ENCODE peak calls at places on chromosomes 2 and 18, in ten cellular contexts. O is BE2C, N is left lung, I is GM12865, J is colonic mucosa, T is fibroblast of pulmonary artery, Q is PC-3, G is cardiac fibroblast, A is spleen, X is sigmoid colon. Z is an unnamed sample.
A peak's percentile ranks its signal among the peaks of the same experiment; 100 is the strongest.

GRCh38 chr2:120669121-120669952 is 66.3 kb upstream of the GLI2 start:
- DNase-seq in I (no peak), T (peak; percentile 73), G (peak; percentile 31), X (peak; percentile 61), A (no peak), Q (peak; percentile 79), N (no peak), O (peak; percentile 59), J (no peak), Z (no peak)

GRCh38 chr2:28750316-28751101 is 1.1 kb upstream of the PPP1CB start:
- DNase-seq in N (no peak), Q (no peak), T (peak; percentile 62), G (peak; percentile 58), J (peak; percentile 38), A (no peak), O (no peak), I (peak; percentile 38), X (peak; percentile 71), Z (no peak)

GRCh38 chr18:13464432-13465125 is 246.0 kb downstream of the LDLRAD4 start:
- DNase-seq in G (no peak), T (peak; percentile 33), O (no peak), X (peak; percentile 79), I (peak; percentile 90), Q (no peak), J (peak; percentile 52), A (peak; percentile 92), N (peak; percentile 67), Z (no peak)

GRCh38 chr18:67386028-67386427 is 130.5 kb downstream of the DSEL start:
- DNase-seq in O (no peak), N (no peak), T (peak; percentile 31), X (no peak), A (no peak), J (no peak), Q (peak; percentile 47), I (no peak), G (no peak), Z (no peak)

GRCh38 chr2:239238381-239238780 is 162.4 kb downstream of the HDAC4 start:
- DNase-seq in G (no peak), X (peak; percentile 47), T (no peak), A (peak; percentile 27), N (no peak), I (no peak), O (no peak), Q (no peak), J (no peak), Z (no peak)

GRCh38 chr2:29562896-29563295 is 358.5 kb downstream of the ALK start:
- DNase-seq in G (no peak), N (no peak), Q (no peak), X (no peak), J (no peak), I (no peak), T (no peak), A (no peak), O (no peak), Z (peak; percentile 22)

GRCh38 chr18:50862401-50862800 is 16.5 kb upstream of the ME2 start:
- DNase-seq in I (no peak), O (no peak), X (no peak), N (no peak), J (no peak), G (no peak), T (no peak), A (no peak), Q (no peak), Z (no peak)

GRCh38 chr2:206989306-206989705 is 50.0 kb downstream of the CPO start:
- DNase-seq in O (peak; percentile 57), T (no peak), G (peak; percentile 32), X (no peak), I (peak; percentile 51), N (peak; percentile 36), A (peak; percentile 82), Q (peak; percentile 71), J (peak; percentile 21), Z (no peak)

GRCh38 chr2:208254118-208254870 is 577 bp downstream of the IDH1 start:
- DNase-seq in T (peak; percentile 75), G (peak; percentile 81), J (peak; percentile 90), N (peak; percentile 85), Q (peak; percentile 72), X (peak; percentile 87), I (peak; percentile 89), A (peak; percentile 97), O (peak; percentile 93), Z (no peak)

GRCh38 chr2:208254871-208255556 is at the start of gene IDH1:
- DNase-seq in I (peak; percentile 91), A (peak; percentile 96), J (peak; percentile 100), G (peak; percentile 94), Q (peak; percentile 97), O (peak; percentile 99), N (peak; percentile 96), T (peak; percentile 95), X (peak; percentile 97), Z (peak; percentile 81)

GRCh38 chr2:208256192-208256782 is 1.4 kb upstream of the IDH1 start:
- DNase-seq in T (no peak), A (no peak), Q (peak; percentile 49), I (peak; percentile 25), N (no peak), O (no peak), J (no peak), X (no peak), G (no peak), Z (no peak)

GRCh38 chr2:208253518-208254117 is 1.3 kb downstream of the IDH1 start:
- DNase-seq in G (no peak), N (no peak), A (no peak), T (no peak), X (no peak), I (no peak), Q (peak; percentile 64), J (no peak), O (no peak), Z (no peak)

DNA sequence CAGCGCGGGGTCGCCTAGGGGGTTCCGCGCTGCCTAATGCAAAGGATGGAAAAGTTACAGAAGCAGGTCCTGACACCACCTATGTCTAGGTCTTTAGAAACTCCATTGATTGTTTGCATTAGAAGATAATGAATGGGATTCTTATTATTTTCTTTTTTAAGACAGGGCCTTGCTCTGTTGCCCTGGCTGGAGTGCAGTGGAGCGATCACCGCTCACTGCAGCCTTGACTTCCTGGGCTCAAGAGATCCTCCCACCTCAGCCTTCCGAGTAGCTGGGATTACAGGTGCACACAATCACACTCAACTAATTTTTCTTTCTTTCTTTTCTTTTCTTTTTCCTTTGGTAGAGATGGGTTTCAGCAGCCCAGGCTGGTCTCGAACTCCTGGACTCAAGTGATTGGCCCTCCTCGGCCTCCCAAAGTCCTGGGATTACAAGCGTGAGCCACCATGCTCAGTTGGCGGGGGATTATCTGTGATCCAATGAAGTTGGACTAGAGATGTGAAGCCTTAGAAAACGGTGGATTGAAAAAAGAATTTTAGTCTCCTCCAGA is 761 bp upstream of the IDH1 start:
- DNase-seq in T (no peak), Q (no peak), J (no peak), G (no peak), I (no peak), O (no peak), N (no peak), X (no peak), A (no peak), Z (no peak)
- TF ChIP-seq CTCF in T (no peak), Q (peak; percentile 36), J (no peak), G (no peak), I (no peak), O (no peak), N (peak; percentile 4), X (no peak), A (no peak), Z (no peak)

GRCh38 chr18:37435150-37435872 is 130.3 kb downstream of the CELF4 start:
- DNase-seq in T (no peak), I (no peak), N (no peak), G (no peak), A (no peak), X (no peak), O (no peak), J (no peak), Q (no peak), Z (no peak)

GRCh38 chr18:37432796-37433195 is 132.8 kb downstream of the CELF4 start:
- DNase-seq in J (no peak), Q (no peak), X (no peak), I (no peak), O (no peak), G (no peak), N (no peak), A (no peak), T (no peak), Z (no peak)

GRCh38 chr18:37434161-37434860 is 131.3 kb downstream of the CELF4 start:
- DNase-seq in Q (no peak), T (no peak), A (no peak), N (no peak), G (no peak), X (no peak), I (peak; percentile 54), O (no peak), J (no peak), Z (no peak)

GRCh38 chr18:37438417-37439180 is 127.0 kb downstream of the CELF4 start:
- DNase-seq in Q (no peak), O (no peak), T (no peak), I (no peak), X (no peak), N (no peak), A (no peak), J (no peak), G (no peak), Z (no peak)

DNA sequence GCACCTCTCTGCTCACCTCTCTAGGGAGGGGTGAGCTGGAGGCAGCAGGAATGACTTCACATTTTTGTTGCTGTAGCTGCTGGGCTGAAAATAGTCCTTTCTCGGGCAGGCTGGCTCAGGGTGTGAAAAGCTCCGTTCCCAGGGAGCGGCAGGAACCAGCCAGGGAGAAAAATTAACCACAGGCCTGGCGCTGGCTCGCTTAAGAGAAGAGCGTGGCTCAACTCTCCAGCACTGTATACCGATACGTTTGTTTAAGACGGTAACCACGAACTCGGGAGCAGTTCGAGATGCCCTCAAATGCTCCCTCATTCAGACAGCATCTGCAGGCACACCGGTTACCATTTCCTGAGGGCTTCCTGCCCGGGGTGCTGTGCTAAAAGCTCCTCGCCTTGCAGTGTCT is 129.6 kb downstream of the CELF4 start:
- DNase-seq in G (no peak), N (no peak), I (no peak), X (no peak), Q (no peak), A (no peak), T (no peak), J (no peak), O (no peak), Z (no peak)
- H3K4me3 ChIP-seq in G (no peak overlapping the region), N (no peak overlapping the region), I (no peak overlapping the region), X (no peak overlapping the region), Q (no peak overlapping the region), A (no peak overlapping the region), T (no peak overlapping the region), J (no peak overlapping the region), O (no peak overlapping the region), Z (no peak overlapping the region)

GRCh38 chr2:190501231-190501630 is 33.3 kb downstream of the NEMP2 start:
- DNase-seq in Q (no peak), O (no peak), I (no peak), T (no peak), G (no peak), J (no peak), A (no peak), N (no peak), X (no peak), Z (no peak)

GRCh38 chr2:190501702-190502407 is 32.7 kb downstream of the NEMP2 start:
- DNase-seq in A (no peak), I (no peak), Q (no peak), J (no peak), N (no peak), O (no peak), T (no peak), G (peak; percentile 6), X (no peak), Z (no peak)

GRCh38 chr2:190499976-190500588 is 34.4 kb downstream of the NEMP2 start:
- DNase-seq in X (no peak), I (no peak), A (no peak), Q (no peak), J (peak; percentile 21), N (no peak), O (no peak), T (no peak), G (no peak), Z (no peak)

GRCh38 chr2:190497428-190497827 is 37.1 kb downstream of the NEMP2 start:
- DNase-seq in A (no peak), J (no peak), T (peak; percentile 13), N (no peak), I (no peak), Q (no peak), O (no peak), X (no peak), G (no peak), Z (no peak)

GRCh38 chr2:190499273-190499672 is 35.2 kb downstream of the NEMP2 start:
- DNase-seq in O (no peak), I (no peak), T (no peak), X (no peak), N (no peak), A (no peak), G (no peak), Q (no peak), J (no peak), Z (no peak)
- TF ChIP-seq CTCF in O (no peak), I (no peak), T (no peak), X (no peak), N (no peak), A (no peak), G (no peak), Q (no peak), J (no peak), Z (no peak)

GRCh38 chr2:201129044-201129505 is 13.1 kb downstream of the CFLAR start:
- DNase-seq in J (peak; percentile 86), N (peak; percentile 57), T (peak; percentile 86), G (peak; percentile 90), I (peak; percentile 76), X (no peak), Q (peak; percentile 48), A (no peak), O (no peak), Z (peak; percentile 37)
- H3K4me3 ChIP-seq in J (no peak overlapping the region), N (peak overlapping the region; percentile 35), T (no peak overlapping the region), G (no peak overlapping the region), I (peak overlapping the region; percentile 88), X (no peak overlapping the region), Q (no peak overlapping the region), A (peak overlapping the region; percentile 5), O (no peak overlapping the region), Z (no peak overlapping the region)

Z was measured in astrocyte of the cerebellum.